ENCODE peak calls at places on chromosomes 13 and 19, in five cellular contexts. S is cardiac muscle cell; Y is foreskin fibroblast; Z is fibroblast of lung; P is CD8-positive, alpha-beta T cell. B is an unnamed sample.

GRCh38 chr13:87684850-87685735 is 13.9 kb downstream of the SLITRK5 start:
- DNase-seq in P (no peak), Y (no peak), Z (peak), S (no peak), B (no peak)

GRCh38 chr13:110023729-110024645 is 237.6 kb upstream of the IRS2 start:
- DNase-seq in Y (peak), Z (peak), P (no peak), S (peak), B (no peak)

GRCh38 chr19:7636691-7637373 is at the start of gene STXBP2:
- DNase-seq in Z (no peak), S (peak), Y (peak), P (peak), B (peak)

GRCh38 chr19:38592940-38593339 is 24.8 kb downstream of the MAP4K1 start:
- DNase-seq in Y (no peak), Z (no peak), P (no peak), S (no peak), B (no peak)

GRCh38 chr19:39218230-39219007 is 14.4 kb upstream of the SYCN start:
- DNase-seq in P (no peak), Y (no peak), S (no peak), Z (no peak), B (no peak)

GRCh38 chr13:102847272-102848234 is 1.7 kb downstream of the ERCC5 start:
- DNase-seq in S (peak), P (no peak), Y (peak), Z (peak), B (no peak)

GRCh38 chr19:43699506-43700367 is 16.1 kb upstream of the IRGC start:
- DNase-seq in Z (peak), Y (peak), S (peak), P (no peak), B (peak)

GRCh38 chr19:49912965-49913685 is 15.9 kb upstream of the ATF5 start:
- DNase-seq in S (no peak), P (no peak), Y (no peak), Z (no peak), B (no peak)

GRCh38 chr19:19276386-19276785 is 3.3 kb upstream of the TM6SF2 start:
- DNase-seq in Z (peak), Y (peak), S (no peak), P (no peak), B (no peak)

GRCh38 chr13:98959299-98959698 is 18.6 kb downstream of the DOCK9 start:
- DNase-seq in S (no peak), P (no peak), Y (no peak), Z (no peak), B (no peak)

GRCh38 chr13:43725460-43725859 is 61.3 kb downstream of the ENOX1 start:
- DNase-seq in Y (peak), S (no peak), P (no peak), Z (no peak), B (no peak)

GRCh38 chr19:58582985-58583384 is 9.8 kb upstream of the MZF1 start:
- DNase-seq in Y (no peak), P (no peak), S (no peak), Z (no peak), B (no peak)

GRCh38 chr13:61880576-61881283 is 465.1 kb upstream of the PCDH20 start:
- DNase-seq in P (no peak), S (peak), Y (no peak), Z (peak), B (no peak)

GRCh38 chr19:40625406-40626120 is 24.4 kb downstream of the LTBP4 start:
- DNase-seq in S (no peak), Z (no peak), Y (no peak), P (no peak), B (no peak)

GRCh38 chr19:16830679-16831078 is 1.5 kb downstream of the SIN3B start:
- DNase-seq in S (no peak), P (no peak), Y (peak), Z (peak), B (no peak)

GRCh38 chr19:18915639-18916038 is 3.5 kb downstream of the COPE start:
- DNase-seq in Y (peak), S (peak), Z (peak), P (no peak), B (no peak)

GRCh38 chr19:12656899-12657571 is 9.5 kb downstream of the MAN2B1 start:
- DNase-seq in S (no peak), P (no peak), Y (no peak), Z (no peak), B (no peak)

GRCh38 chr19:31676271-31677004 is 327.2 kb upstream of the TSHZ3 start:
- DNase-seq in Z (peak), S (peak), Y (no peak), P (no peak), B (no peak)
- TF ChIP-seq CTCF in Z (no peak), S (peak), Y (no peak), P (no peak), B (peak)

DNA sequence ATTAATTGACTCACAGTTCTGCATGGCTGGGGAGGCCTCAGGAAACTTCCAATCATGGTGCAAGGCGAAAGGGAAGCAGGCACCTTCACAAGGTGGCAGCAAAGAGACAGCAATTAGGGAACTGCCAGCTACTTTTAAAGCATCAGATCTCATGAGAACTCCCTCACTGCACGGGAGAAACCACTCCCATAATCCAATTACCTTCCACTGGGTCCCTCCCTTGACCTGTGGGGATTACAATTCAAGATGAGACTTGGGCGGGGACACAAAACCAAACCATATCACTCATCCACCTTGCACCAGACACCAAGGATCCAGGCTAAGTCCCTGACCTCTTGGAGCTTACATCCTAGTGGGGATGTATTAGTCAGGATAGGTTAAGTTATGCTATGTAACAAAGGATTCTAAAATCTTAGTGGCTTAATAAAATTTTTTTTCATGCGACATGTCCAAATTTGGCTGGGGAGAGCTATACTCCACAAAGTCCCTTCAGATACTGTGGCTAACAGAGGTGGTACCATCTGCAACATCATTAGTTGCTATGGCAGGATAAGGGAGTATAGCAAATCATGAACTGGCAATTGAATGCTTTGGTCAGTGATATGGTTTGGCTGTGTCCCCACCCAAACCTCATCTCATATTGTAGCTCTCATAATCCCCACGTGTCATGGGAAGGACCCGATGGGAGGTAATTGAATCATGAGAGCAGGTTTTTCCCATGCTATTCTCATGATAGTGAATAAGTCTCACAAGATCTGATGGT is 8.3 kb upstream of the FAM187B start:
- DNase-seq in Z (no peak), P (no peak), S (no peak), Y (no peak), B (no peak)
- TF ChIP-seq CTCF in Z (no peak), P (no peak), S (peak), Y (no peak), B (no peak)

GRCh38 chr13:24076124-24076523 is 84.4 kb upstream of the SPATA13 start:
- DNase-seq in Z (no peak), Y (peak), S (no peak), P (no peak), B (no peak)

GRCh38 chr13:24074687-24075086 is 85.8 kb upstream of the SPATA13 start:
- DNase-seq in Y (no peak), P (no peak), Z (no peak), S (no peak), B (no peak)

GRCh38 chr13:24075137-24075975 is 85.2 kb upstream of the SPATA13 start:
- DNase-seq in Y (no peak), S (no peak), Z (peak), P (no peak), B (no peak)

GRCh38 chr13:24071423-24072075 is 89.0 kb upstream of the SPATA13 start:
- DNase-seq in Y (peak), Z (peak), P (no peak), S (no peak), B (no peak)

DNA sequence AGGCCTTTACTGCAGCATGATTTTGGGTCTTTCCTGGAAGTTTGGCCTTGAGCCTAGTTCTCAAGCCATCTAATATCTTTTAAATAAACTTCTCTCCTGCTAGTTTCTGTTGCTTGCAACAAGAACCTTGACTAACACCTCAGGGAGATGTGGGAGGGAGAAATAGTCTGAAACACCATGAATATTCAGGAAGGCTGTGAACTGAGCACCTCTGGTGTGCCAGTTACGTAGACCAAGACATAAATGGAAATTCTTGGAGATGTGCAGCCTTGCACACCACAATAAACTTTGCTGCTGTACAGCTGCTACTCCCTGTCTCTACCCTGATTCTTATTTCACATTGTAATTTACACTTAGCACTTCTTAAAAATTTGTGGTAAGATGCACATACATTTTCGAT is 86.9 kb upstream of the SPATA13 start:
- DNase-seq in P (no peak), S (no peak), Z (no peak), Y (no peak), B (no peak)
- TF ChIP-seq CTCF in P (no peak), S (no peak), Z (no peak), Y (no peak), B (no peak)

DNA sequence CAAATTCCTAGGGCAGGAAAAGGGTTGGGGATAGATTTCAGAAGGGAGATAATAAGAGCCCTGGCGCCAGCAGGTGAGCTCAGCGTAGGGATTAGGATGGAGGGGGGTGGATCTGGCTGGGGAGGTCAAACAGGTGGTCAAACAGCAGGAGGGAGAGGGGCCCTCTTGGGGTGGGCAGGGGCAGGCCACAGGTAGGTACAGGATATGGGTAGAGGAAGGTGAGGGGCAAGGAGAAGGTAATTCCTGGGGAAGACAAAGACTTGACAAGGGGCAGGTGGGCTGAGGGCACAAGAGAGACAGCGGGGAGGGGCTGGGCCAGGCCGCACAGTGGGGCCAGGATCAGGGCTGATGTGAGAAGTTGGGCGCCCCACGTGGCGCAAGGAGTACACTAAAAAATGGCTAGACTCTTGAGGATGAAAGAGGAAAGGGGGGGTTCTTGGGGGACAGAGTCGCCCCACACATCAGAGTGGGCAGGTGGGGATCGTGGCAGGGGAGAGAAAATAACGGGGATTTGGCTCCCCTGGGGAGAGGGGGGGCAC is 713 bp downstream of the KRI1 start:
- DNase-seq in P (peak), Y (peak), Z (peak), S (peak), B (peak)
- TF ChIP-seq CTCF in P (no peak), Y (peak), Z (peak), S (peak), B (no peak)

DNA sequence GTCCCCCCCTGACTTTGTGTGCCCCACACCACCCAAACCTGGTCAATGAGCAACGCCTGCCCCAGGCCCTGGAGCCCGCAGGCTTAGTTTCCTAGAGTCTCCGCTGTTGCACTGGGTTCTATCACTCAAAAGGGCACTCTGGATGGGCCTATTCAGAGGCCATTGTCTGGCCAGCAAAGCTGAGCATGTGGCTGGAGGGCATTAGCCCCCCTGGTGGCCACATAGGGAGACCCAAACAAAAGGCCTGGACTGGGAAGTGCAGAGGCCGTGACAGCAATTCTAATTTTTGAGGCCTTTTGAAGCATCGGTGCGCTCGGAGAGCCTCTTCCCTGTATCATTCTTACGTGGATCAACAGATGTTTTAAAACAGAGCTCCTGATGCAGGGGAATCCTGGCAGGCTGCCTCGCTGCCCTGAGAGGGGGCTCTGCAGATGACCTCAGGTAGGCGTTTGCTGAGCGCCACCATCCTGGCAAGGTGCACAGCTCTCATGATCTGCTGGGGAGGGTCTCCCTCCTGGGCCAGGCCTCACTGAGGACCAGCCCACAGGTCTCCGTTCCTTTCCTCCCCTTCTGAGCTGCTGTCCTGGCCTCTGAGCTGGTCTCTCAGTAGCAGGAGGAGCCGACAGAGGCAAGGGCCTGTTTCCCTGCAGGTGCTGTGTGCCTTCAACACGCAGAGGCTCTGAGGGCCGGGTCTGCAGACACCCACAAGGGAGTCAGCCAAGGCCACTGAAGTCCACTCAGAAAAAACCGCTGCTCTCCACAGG is 190.5 kb downstream of the URI1 start:
- DNase-seq in P (no peak), Y (no peak), Z (no peak), S (no peak), B (no peak)
- TF ChIP-seq CTCF in P (no peak), Y (no peak), Z (no peak), S (no peak), B (peak)

DNA sequence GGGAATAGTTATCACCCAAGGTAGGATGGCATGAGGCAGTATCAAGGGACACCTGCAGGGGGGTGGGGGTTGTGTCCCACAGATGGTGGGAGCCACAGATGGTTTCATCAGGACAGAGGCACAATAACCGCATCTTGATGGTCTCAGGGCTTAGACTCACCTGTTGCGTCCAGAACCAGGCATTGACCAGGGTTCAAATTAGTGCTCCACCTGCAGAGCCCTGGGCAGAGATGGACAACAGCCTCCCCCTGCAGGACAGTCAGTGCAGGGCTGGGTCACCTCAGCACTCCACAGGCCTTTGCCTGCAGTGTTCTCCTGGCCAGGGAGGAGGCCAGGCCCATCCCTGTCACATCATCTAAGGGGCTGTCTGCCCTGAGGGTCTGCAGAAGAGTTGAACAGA is 14.5 kb upstream of the CEACAM1 start:
- DNase-seq in P (no peak), Y (no peak), Z (no peak), S (no peak), B (no peak)
- TF ChIP-seq CTCF in P (no peak), Y (no peak), Z (no peak), S (no peak), B (no peak)

DNA sequence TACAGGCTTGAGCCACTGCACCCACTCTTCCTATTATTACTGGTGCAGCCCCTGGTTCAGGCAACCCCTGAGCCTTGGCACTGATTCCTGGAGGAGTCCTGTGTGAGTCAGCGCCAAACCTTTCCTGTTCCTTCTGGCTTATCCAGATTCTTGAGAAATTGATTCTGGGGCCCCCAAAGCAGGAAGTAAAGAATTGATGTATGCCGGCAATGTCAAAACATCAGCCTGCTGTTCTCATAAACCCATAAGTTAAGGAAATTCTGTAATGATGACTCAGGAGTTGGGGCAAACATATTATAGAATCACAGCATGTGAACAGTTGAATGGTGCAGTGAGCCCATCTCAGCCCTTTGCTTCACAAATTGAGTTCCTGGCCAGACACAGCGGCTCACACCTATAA is 1.4 kb upstream of the OR7G3 start:
- DNase-seq in S (no peak), P (no peak), Y (peak), Z (no peak), B (no peak)
- TF ChIP-seq CTCF in S (no peak), P (no peak), Y (no peak), Z (no peak), B (no peak)

GRCh38 chr13:30861836-30862467 is 44.1 kb upstream of the MEDAG start:
- DNase-seq in S (no peak), Y (no peak), P (no peak), Z (no peak), B (no peak)
- TF ChIP-seq CTCF in S (no peak), Y (no peak), P (no peak), Z (no peak), B (no peak)